ENCODE peak calls at places on chromosomes 16 and 17, in six cellular contexts. One of them, this sample, is unnamed.

GRCh38 chr17:14580494-14580893 is 279.6 kb downstream of the HS3ST3B1 start:
- DNase-seq in NCI-H2029: no peak
- DNase-seq in AG04450: no peak
- DNase-seq in H54: no peak
- DNase-seq in effector memory CD8-positive, alpha-beta T cell: no peak
- DNase-seq in SK-MEL-5: no peak
- DNase-seq in this sample: no peak

GRCh38 chr16:49596119-49596518 is 222.5 kb downstream of the C16orf78 start:
- DNase-seq in NCI-H2029: no peak
- DNase-seq in AG04450: no peak
- DNase-seq in H54: no peak
- DNase-seq in effector memory CD8-positive, alpha-beta T cell: no peak
- DNase-seq in SK-MEL-5: no peak
- DNase-seq in this sample: peak; percentile 23

GRCh38 chr16:85234310-85235235 is 122.3 kb upstream of the CIBAR2 start:
- DNase-seq in NCI-H2029: no peak
- DNase-seq in AG04450: peak; percentile 73
- DNase-seq in H54: peak; percentile 97
- DNase-seq in effector memory CD8-positive, alpha-beta T cell: no peak
- DNase-seq in SK-MEL-5: peak; percentile 25
- DNase-seq in this sample: peak; percentile 94

GRCh38 chr17:44610871-44611270 is 45.4 kb upstream of the MEIOC start:
- DNase-seq in NCI-H2029: no peak
- DNase-seq in AG04450: no peak
- DNase-seq in H54: no peak
- DNase-seq in effector memory CD8-positive, alpha-beta T cell: no peak
- DNase-seq in SK-MEL-5: no peak
- DNase-seq in this sample: no peak

GRCh38 chr17:66345264-66345663 is 42.9 kb downstream of the PRKCA start:
- DNase-seq in NCI-H2029: no peak
- DNase-seq in AG04450: no peak
- DNase-seq in H54: no peak
- DNase-seq in effector memory CD8-positive, alpha-beta T cell: no peak
- DNase-seq in SK-MEL-5: no peak
- DNase-seq in this sample: no peak

GRCh38 chr16:56547120-56547948 is 17.5 kb upstream of the MT4 start:
- DNase-seq in NCI-H2029: peak; percentile 49
- DNase-seq in AG04450: peak; percentile 55
- DNase-seq in H54: no peak
- DNase-seq in effector memory CD8-positive, alpha-beta T cell: no peak
- DNase-seq in SK-MEL-5: peak; percentile 75
- DNase-seq in this sample: peak; percentile 65

GRCh38 chr16:85372627-85373372 is 240.3 kb upstream of the GSE1 start:
- DNase-seq in NCI-H2029: no peak
- DNase-seq in AG04450: no peak
- DNase-seq in H54: peak; percentile 81
- DNase-seq in effector memory CD8-positive, alpha-beta T cell: no peak
- DNase-seq in SK-MEL-5: no peak
- DNase-seq in this sample: no peak

GRCh38 chr16:27444015-27444414 is 42.0 kb downstream of the IL21R start:
- DNase-seq in NCI-H2029: no peak
- DNase-seq in AG04450: no peak
- DNase-seq in H54: peak; percentile 43
- DNase-seq in effector memory CD8-positive, alpha-beta T cell: no peak
- DNase-seq in SK-MEL-5: no peak
- DNase-seq in this sample: no peak

GRCh38 chr16:47026492-47026891 is 53.0 kb upstream of the DNAJA2 start:
- DNase-seq in NCI-H2029: no peak
- DNase-seq in AG04450: no peak
- DNase-seq in H54: no peak
- DNase-seq in effector memory CD8-positive, alpha-beta T cell: no peak
- DNase-seq in SK-MEL-5: no peak
- DNase-seq in this sample: no peak

GRCh38 chr17:37608369-37609169 is 649 bp downstream of the SYNRG start:
- DNase-seq in NCI-H2029: peak; percentile 7
- DNase-seq in AG04450: no peak
- DNase-seq in H54: peak; percentile 6
- DNase-seq in effector memory CD8-positive, alpha-beta T cell: no peak
- DNase-seq in SK-MEL-5: peak; percentile 35
- DNase-seq in this sample: no peak

GRCh38 chr17:8326591-8327583 is 12.8 kb upstream of the ODF4 start:
- DNase-seq in NCI-H2029: no peak
- DNase-seq in AG04450: no peak
- DNase-seq in H54: no peak
- DNase-seq in effector memory CD8-positive, alpha-beta T cell: no peak
- DNase-seq in SK-MEL-5: no peak
- DNase-seq in this sample: peak; percentile 76

This sample was measured in ecto neural progenitor cell.